ENCODE peak calls at places on chromosomes 2 and 18, in eight cellular contexts. T is NCI-H510A; B is HEK293T; N is activated T-cell treated with anti-CD3 and anti-CD28 coated beads, Interleukin-2, amount 50 U/mL, for 72 hours; U is foreskin fibroblast; X is Kasumi-1; J is M059J; F is stromal cell of bone marrow. W is an unnamed sample.

GRCh38 chr2:207489251-207489650 is 40.5 kb upstream of the CREB1 start:
- DNase-seq in T (no peak), B (no peak), N (no peak), U (no peak), X (no peak), J (no peak), F (no peak), W (no peak)

GRCh38 chr2:199772693-199772976 is 78.4 kb downstream of the FTCDNL1 start:
- DNase-seq in T (no peak), B (no peak), N (no peak), U (no peak), X (no peak), J (no peak), F (no peak), W (no peak)

GRCh38 chr2:126866451-126866850 is 32.2 kb upstream of the TEX51 start:
- DNase-seq in T (no peak), B (no peak), N (no peak), U (no peak), X (no peak), J (no peak), F (no peak), W (no peak)

GRCh38 chr2:619964-620363 is 57.2 kb downstream of the TMEM18 start:
- DNase-seq in T (no peak), B (no peak), N (no peak), U (no peak), X (no peak), J (no peak), F (no peak), W (no peak)

GRCh38 chr2:142827170-142827569 is 50.3 kb upstream of the KYNU start:
- DNase-seq in T (no peak), B (no peak), N (no peak), U (no peak), X (no peak), J (no peak), F (no peak), W (no peak)

GRCh38 chr18:29383311-29384273 is 1206.7 kb upstream of the CDH2 start:
- DNase-seq in T (no peak), B (no peak), N (no peak), U (no peak), X (no peak), J (peak; percentile 66), F (no peak), W (peak; percentile 47)

GRCh38 chr2:120972286-120972685 is 236.6 kb downstream of the GLI2 start:
- DNase-seq in T (peak; percentile 83), B (no peak), N (no peak), U (no peak), X (no peak), J (no peak), F (no peak), W (no peak)

GRCh38 chr18:25595274-25595673 is 243.3 kb upstream of the ZNF521 start:
- DNase-seq in T (no peak), B (no peak), N (no peak), U (no peak), X (no peak), J (no peak), F (no peak), W (no peak)

GRCh38 chr18:8943900-8944870 is 158.3 kb upstream of the NDUFV2 start:
- DNase-seq in T (no peak), B (no peak), N (no peak), U (peak; percentile 85), X (no peak), J (peak; percentile 92), F (peak; percentile 69), W (peak; percentile 98)

GRCh38 chr2:115389898-115390297 is 947.5 kb downstream of the DPP10 start:
- DNase-seq in T (no peak), B (no peak), N (no peak), U (no peak), X (no peak), J (no peak), F (no peak), W (no peak)

GRCh38 chr2:47309952-47310800 is 92.8 kb upstream of the MSH2 start:
- DNase-seq in T (no peak), B (no peak), N (no peak), U (no peak), X (peak; percentile 65), J (no peak), F (no peak), W (peak; percentile 82)

GRCh38 chr2:92073815-92074548 is 2797.2 kb upstream of the TEKT4 start:
- DNase-seq in T (no peak), B (no peak), N (no peak), U (no peak), X (no peak), J (no peak), F (no peak), W (no peak)

GRCh38 chr2:115574667-115575066 is 1132.2 kb downstream of the DPP10 start:
- DNase-seq in T (no peak), B (no peak), N (no peak), U (no peak), X (no peak), J (no peak), F (no peak), W (no peak)

GRCh38 chr2:124810132-124810531 is 785.0 kb downstream of the CNTNAP5 start:
- DNase-seq in T (peak; percentile 31), B (no peak), N (no peak), U (no peak), X (peak; percentile 4), J (peak; percentile 62), F (no peak), W (no peak)

GRCh38 chr2:226800941-226801784 is 1.5 kb upstream of the IRS1 start:
- DNase-seq in T (peak; percentile 73), B (no peak), N (peak; percentile 88), U (peak; percentile 82), X (no peak), J (peak; percentile 69), F (peak; percentile 51), W (no peak)

GRCh38 chr18:75067996-75068645 is 140.8 kb downstream of the PTGR3 start:
- DNase-seq in T (no peak), B (no peak), N (no peak), U (no peak), X (no peak), J (no peak), F (no peak), W (no peak)

GRCh38 chr2:176118606-176119370 is 2.2 kb downstream of the HOXD10 start:
- DNase-seq in T (peak; percentile 39), B (no peak), N (peak; percentile 47), U (no peak), X (peak; percentile 86), J (no peak), F (no peak), W (no peak)

GRCh38 chr2:164710252-164710633 is 89.0 kb upstream of the GRB14 start:
- DNase-seq in T (no peak), B (no peak), N (no peak), U (peak; percentile 20), X (no peak), J (peak; percentile 9), F (no peak), W (peak; percentile 38)

GRCh38 chr2:64338910-64339500 is 115.0 kb upstream of the LGALSL start:
- DNase-seq in T (no peak), B (no peak), N (peak; percentile 54), U (peak; percentile 26), X (peak; percentile 3), J (peak; percentile 44), F (no peak), W (peak; percentile 81)

GRCh38 chr2:235666240-235666781 is 172.5 kb downstream of the AGAP1 start:
- DNase-seq in T (peak; percentile 48), B (peak; percentile 57), N (peak; percentile 13), U (peak; percentile 78), X (no peak), J (peak; percentile 84), F (peak; percentile 75), W (peak; percentile 74)

GRCh38 chr2:43230981-43231827 is 4.8 kb upstream of the ZFP36L2 start:
- DNase-seq in T (no peak), B (no peak), N (no peak), U (no peak), X (no peak), J (no peak), F (no peak), W (no peak)

GRCh38 chr18:28398491-28398890 is 221.6 kb upstream of the CDH2 start:
- DNase-seq in T (no peak), B (no peak), N (no peak), U (no peak), X (no peak), J (no peak), F (no peak), W (no peak)

GRCh38 chr18:43882358-43882757 is 605.1 kb upstream of the SYT4 start:
- DNase-seq in T (no peak), B (no peak), N (no peak), U (no peak), X (no peak), J (no peak), F (no peak), W (no peak)

GRCh38 chr18:9435041-9435440 is 40.3 kb upstream of the RALBP1 start:
- DNase-seq in T (no peak), B (no peak), N (no peak), U (no peak), X (no peak), J (no peak), F (no peak), W (no peak)

GRCh38 chr2:219073413-219074129 is 12.8 kb upstream of the IHH start:
- DNase-seq in T (peak; percentile 44), B (peak; percentile 70), N (peak; percentile 14), U (peak; percentile 63), X (peak; percentile 55), J (peak; percentile 54), F (peak; percentile 33), W (peak; percentile 46)

GRCh38 chr2:130915149-130915548 is 78.4 kb downstream of the ARHGEF4 start:
- DNase-seq in T (no peak), B (no peak), N (no peak), U (no peak), X (no peak), J (no peak), F (no peak), W (no peak)

GRCh38 chr2:165958313-165958712 is 4.7 kb upstream of the TTC21B start:
- DNase-seq in T (no peak), B (no peak), N (no peak), U (no peak), X (no peak), J (no peak), F (no peak), W (no peak)

GRCh38 chr2:190119257-190119656 is 56.7 kb upstream of the MSTN start:
- DNase-seq in T (no peak), B (no peak), N (peak; percentile 26), U (no peak), X (no peak), J (peak; percentile 36), F (no peak), W (no peak)

GRCh38 chr2:156883828-156884615 is 373.5 kb upstream of the GALNT5 start:
- DNase-seq in T (no peak), B (no peak), N (no peak), U (peak; percentile 53), X (no peak), J (peak; percentile 53), F (no peak), W (peak; percentile 60)

GRCh38 chr2:97728091-97728596 is 14.8 kb downstream of the ZAP70 start:
- DNase-seq in T (no peak), B (no peak), N (no peak), U (peak; percentile 66), X (no peak), J (peak; percentile 38), F (no peak), W (peak; percentile 23)

GRCh38 chr2:160510617-160511016 is 17.0 kb upstream of the RBMS1 start:
- DNase-seq in T (no peak), B (peak; percentile 13), N (no peak), U (no peak), X (no peak), J (peak; percentile 29), F (no peak), W (no peak)

GRCh38 chr2:152336103-152336853 is 1.3 kb downstream of the FMNL2 start:
- DNase-seq in T (no peak), B (peak; percentile 43), N (peak; percentile 30), U (no peak), X (peak; percentile 57), J (peak; percentile 64), F (peak; percentile 25), W (peak; percentile 59)

GRCh38 chr18:56028514-56028913 is 440.5 kb upstream of the TCF4 start:
- DNase-seq in T (no peak), B (no peak), N (no peak), U (peak; percentile 8), X (no peak), J (peak; percentile 50), F (peak; percentile 67), W (peak; percentile 11)

GRCh38 chr2:72007402-72007801 is 140.3 kb downstream of the CYP26B1 start:
- DNase-seq in T (no peak), B (no peak), N (no peak), U (no peak), X (no peak), J (no peak), F (no peak), W (no peak)